ENCODE peak calls at places on chromosomes 4 and X, in four cellular contexts. M, X, J and S are unnamed samples.

GRCh38 chr4:20809796-20810195 is 109.5 kb downstream of the PACRGL start:
- DNase-seq in M (no peak), X (no peak), J (no peak), S (no peak)

GRCh38 chr4:99564921-99565320 is 1.1 kb upstream of the TRMT10A start:
- DNase-seq in M (peak; percentile 26), X (no peak), J (no peak), S (no peak)

GRCh38 chrX:113048896-113049295 is 208.3 kb upstream of the AMOT start:
- DNase-seq in M (no peak), X (no peak), J (no peak), S (no peak)

GRCh38 chrX:154748712-154749339 is 2.1 kb downstream of the GAB3 start:
- DNase-seq in M (peak; percentile 64), X (peak; percentile 38), J (peak; percentile 65), S (peak; percentile 24)

GRCh38 chr4:124044867-124045266 is 648.3 kb downstream of the SPRY1 start:
- DNase-seq in M (no peak), X (no peak), J (no peak), S (no peak)

GRCh38 chr4:41061482-41062185 is 152.7 kb downstream of the APBB2 start:
- DNase-seq in M (peak; percentile 36), X (no peak), J (no peak), S (no peak)

GRCh38 chr4:121358473-121358872 is 22.3 kb downstream of the QRFPR start:
- DNase-seq in M (peak; percentile 34), X (no peak), J (no peak), S (no peak)

GRCh38 chr4:184921456-184921855 is 95.7 kb upstream of the ACSL1 start:
- DNase-seq in M (no peak), X (no peak), J (no peak), S (no peak)

GRCh38 chr4:147944670-147945260 is 212.9 kb downstream of the ARHGAP10 start:
- DNase-seq in M (no peak), X (no peak), J (no peak), S (no peak)

GRCh38 chr4:79987401-79987800 is 85.6 kb downstream of the ANTXR2 start:
- DNase-seq in M (peak; percentile 50), X (no peak), J (no peak), S (no peak)

GRCh38 chrX:44343412-44343942 is at the start of gene EFHC2:
- DNase-seq in M (no peak), X (no peak), J (peak; percentile 50), S (peak; percentile 51)

GRCh38 chr4:142696334-142697122 is 149.6 kb downstream of the INPP4B start:
- DNase-seq in M (no peak), X (no peak), J (no peak), S (no peak)

GRCh38 chr4:38424171-38424871 is 239.7 kb upstream of the KLF3 start:
- DNase-seq in M (no peak), X (no peak), J (no peak), S (no peak)

GRCh38 chr4:8861576-8862279 is 9.9 kb downstream of the HMX1 start:
- DNase-seq in M (no peak), X (no peak), J (no peak), S (no peak)

GRCh38 chrX:10612215-10612614 is 8.2 kb downstream of the MID1 start:
- DNase-seq in M (peak; percentile 72), X (no peak), J (no peak), S (no peak)